ENCODE peak calls at places on chromosomes 12 and 14, in four cellular contexts. L is C1 segment of cervical spinal cord, B is GM13976, T is Caco-2. Y is an unnamed sample.

GRCh38 chr14:63855272-63855671 is 2.5 kb downstream of the SYNE2 start:
- DNase-seq in L (no peak), B (no peak), T (peak; percentile 35), Y (no peak)

GRCh38 chr14:51939727-51940126 is 49.6 kb upstream of the RTRAF start:
- DNase-seq in T (no peak), B (no peak), L (no peak), Y (no peak)

GRCh38 chr12:87796961-87797516 is 232.2 kb downstream of the C12orf50 start:
- DNase-seq in L (no peak), B (no peak), T (no peak), Y (no peak)

GRCh38 chr12:70627677-70628076 is 9.6 kb downstream of the PTPRB start:
- DNase-seq in L (no peak), T (no peak), B (no peak), Y (no peak)

GRCh38 chr12:55694651-55695050 is 13.1 kb downstream of the ITGA7 start:
- DNase-seq in T (no peak), B (no peak), L (no peak), Y (no peak)

GRCh38 chr14:94337274-94337673 is 14.1 kb upstream of the SERPINA6 start:
- DNase-seq in T (no peak), L (no peak), B (no peak), Y (no peak)

GRCh38 chr12:132545183-132545953 is 55.4 kb downstream of the FBRSL1 start:
- DNase-seq in L (no peak), T (no peak), B (no peak), Y (no peak)

GRCh38 chr12:9039397-9039977 is 50.1 kb downstream of the KLRG1 start:
- DNase-seq in T (no peak), L (no peak), B (peak; percentile 76), Y (peak; percentile 66)

GRCh38 chr14:101991336-101991735 is 27.0 kb downstream of the DYNC1H1 start:
- DNase-seq in T (no peak), L (no peak), B (peak; percentile 59), Y (no peak)

GRCh38 chr12:9648701-9649531 is 20.6 kb upstream of the CLEC2D start:
- DNase-seq in T (no peak), B (no peak), L (no peak), Y (no peak)

GRCh38 chr12:131371580-131372475 is 339.1 kb upstream of the SFSWAP start:
- DNase-seq in B (no peak), L (no peak), T (no peak), Y (no peak)

Y was measured in frontal cortex.